ENCODE peak calls at places on chromosomes 7 and 10, in eight cellular contexts. One of them, this sample, is unnamed.

GRCh38 chr10:70324341-70324861 is 40.6 kb upstream of the NPFFR1 start:
- DNase-seq in NCI-H146: peak; percentile 52
- DNase-seq in dermis blood vessel endothelial cell: no peak
- DNase-seq in endothelial cell of umbilical vein: no peak
- DNase-seq in NB4: no peak
- DNase-seq in nephron progenitor cell: peak; percentile 32
- DNase-seq in body of pancreas: no peak
- DNase-seq in M059J: no peak
- DNase-seq in this sample: no peak

GRCh38 chr10:6565588-6565987 is 14.5 kb downstream of the PRKCQ start:
- DNase-seq in NCI-H146: no peak
- DNase-seq in dermis blood vessel endothelial cell: no peak
- DNase-seq in endothelial cell of umbilical vein: no peak
- DNase-seq in NB4: no peak
- DNase-seq in nephron progenitor cell: no peak
- DNase-seq in body of pancreas: no peak
- DNase-seq in M059J: no peak
- DNase-seq in this sample: no peak

GRCh38 chr10:129717816-129718547 is 246.1 kb downstream of the EBF3 start:
- DNase-seq in NCI-H146: no peak
- DNase-seq in dermis blood vessel endothelial cell: no peak
- DNase-seq in endothelial cell of umbilical vein: no peak
- DNase-seq in NB4: no peak
- DNase-seq in nephron progenitor cell: no peak
- DNase-seq in body of pancreas: no peak
- DNase-seq in M059J: no peak
- DNase-seq in this sample: no peak

GRCh38 chr10:21134645-21135395 is 237.7 kb upstream of the NEBL start:
- DNase-seq in NCI-H146: peak; percentile 43
- DNase-seq in dermis blood vessel endothelial cell: peak; percentile 3
- DNase-seq in endothelial cell of umbilical vein: no peak
- DNase-seq in NB4: no peak
- DNase-seq in nephron progenitor cell: no peak
- DNase-seq in body of pancreas: no peak
- DNase-seq in M059J: peak; percentile 3
- DNase-seq in this sample: no peak

GRCh38 chr10:132546567-132547420 is 9.2 kb downstream of the INPP5A start:
- DNase-seq in NCI-H146: no peak
- DNase-seq in dermis blood vessel endothelial cell: peak; percentile 26
- DNase-seq in endothelial cell of umbilical vein: no peak
- DNase-seq in NB4: no peak
- DNase-seq in nephron progenitor cell: no peak
- DNase-seq in body of pancreas: peak; percentile 80
- DNase-seq in M059J: no peak
- DNase-seq in this sample: no peak

GRCh38 chr7:151008143-151008510 is 16.2 kb downstream of the ATG9B start:
- DNase-seq in NCI-H146: no peak
- DNase-seq in dermis blood vessel endothelial cell: peak; percentile 72
- DNase-seq in endothelial cell of umbilical vein: peak; percentile 82
- DNase-seq in NB4: no peak
- DNase-seq in nephron progenitor cell: no peak
- DNase-seq in body of pancreas: peak; percentile 9
- DNase-seq in M059J: peak; percentile 46
- DNase-seq in this sample: no peak

GRCh38 chr10:86757110-86757790 is 831 bp downstream of the BMPR1A start:
- DNase-seq in NCI-H146: peak; percentile 37
- DNase-seq in dermis blood vessel endothelial cell: no peak
- DNase-seq in endothelial cell of umbilical vein: no peak
- DNase-seq in NB4: peak; percentile 58
- DNase-seq in nephron progenitor cell: peak; percentile 45
- DNase-seq in body of pancreas: peak; percentile 34
- DNase-seq in M059J: peak; percentile 72
- DNase-seq in this sample: peak; percentile 48

GRCh38 chr10:119663866-119664698 is 12.9 kb downstream of the BAG3 start:
- DNase-seq in NCI-H146: no peak
- DNase-seq in dermis blood vessel endothelial cell: peak; percentile 37
- DNase-seq in endothelial cell of umbilical vein: no peak
- DNase-seq in NB4: peak; percentile 31
- DNase-seq in nephron progenitor cell: no peak
- DNase-seq in body of pancreas: no peak
- DNase-seq in M059J: peak; percentile 68
- DNase-seq in this sample: no peak

GRCh38 chr7:120988591-120989299 is at the start of gene CPED1:
- DNase-seq in NCI-H146: peak; percentile 50
- DNase-seq in dermis blood vessel endothelial cell: peak; percentile 65
- DNase-seq in endothelial cell of umbilical vein: peak; percentile 71
- DNase-seq in NB4: peak; percentile 55
- DNase-seq in nephron progenitor cell: peak; percentile 81
- DNase-seq in body of pancreas: peak; percentile 48
- DNase-seq in M059J: peak; percentile 77
- DNase-seq in this sample: peak; percentile 87

GRCh38 chr7:50860174-50860573 is 77.5 kb upstream of the GRB10 start:
- DNase-seq in NCI-H146: no peak
- DNase-seq in dermis blood vessel endothelial cell: no peak
- DNase-seq in endothelial cell of umbilical vein: no peak
- DNase-seq in NB4: no peak
- DNase-seq in nephron progenitor cell: no peak
- DNase-seq in body of pancreas: no peak
- DNase-seq in M059J: no peak
- DNase-seq in this sample: no peak

GRCh38 chr10:97454330-97455036 is 8.5 kb downstream of the ZDHHC16 start:
- DNase-seq in NCI-H146: no peak
- DNase-seq in dermis blood vessel endothelial cell: peak; percentile 64
- DNase-seq in endothelial cell of umbilical vein: peak; percentile 39
- DNase-seq in NB4: no peak
- DNase-seq in nephron progenitor cell: no peak
- DNase-seq in body of pancreas: peak; percentile 59
- DNase-seq in M059J: peak; percentile 29
- DNase-seq in this sample: no peak

GRCh38 chr7:1225462-1226154 is 7.1 kb upstream of the UNCX start:
- DNase-seq in NCI-H146: no peak
- DNase-seq in dermis blood vessel endothelial cell: peak; percentile 52
- DNase-seq in endothelial cell of umbilical vein: no peak
- DNase-seq in NB4: peak; percentile 76
- DNase-seq in nephron progenitor cell: peak; percentile 79
- DNase-seq in body of pancreas: no peak
- DNase-seq in M059J: no peak
- DNase-seq in this sample: no peak

GRCh38 chr10:128024426-128024825 is 101.8 kb downstream of the MKI67 start:
- DNase-seq in NCI-H146: no peak
- DNase-seq in dermis blood vessel endothelial cell: no peak
- DNase-seq in endothelial cell of umbilical vein: no peak
- DNase-seq in NB4: peak; percentile 45
- DNase-seq in nephron progenitor cell: no peak
- DNase-seq in body of pancreas: no peak
- DNase-seq in M059J: no peak
- DNase-seq in this sample: no peak